ENCODE peak calls at places on chromosomes 3 and 15, in eight cellular contexts. J, A, H, F, D, M, B and T are unnamed samples.

GRCh38 chr3:52998781-52999509 is 46.9 kb downstream of the SFMBT1 start:
- DNase-seq in F (no peak), B (no peak), H (peak), A (peak), D (no peak), J (no peak), M (no peak), T (no peak)

GRCh38 chr3:107928084-107928445 is 162.8 kb downstream of the CD47 start:
- DNase-seq in H (no peak), B (peak), M (no peak), J (peak), F (peak), D (no peak), A (no peak), T (no peak)

GRCh38 chr15:81859737-81860516 is 185.9 kb downstream of the MEX3B start:
- DNase-seq in B (no peak), F (no peak), H (no peak), J (no peak), M (no peak), A (no peak), D (no peak), T (no peak)

GRCh38 chr15:70072479-70072878 is 25.2 kb downstream of the TLE3 start:
- DNase-seq in J (no peak), H (no peak), F (no peak), D (no peak), A (no peak), M (no peak), B (no peak), T (no peak)

GRCh38 chr3:120907659-120908029 is 361 bp upstream of the STXBP5L start:
- DNase-seq in F (peak), M (no peak), J (no peak), B (no peak), H (no peak), D (no peak), A (no peak), T (no peak)

GRCh38 chr3:20060924-20061323 is 20.7 kb downstream of the KAT2B start:
- DNase-seq in F (no peak), H (no peak), B (peak), J (peak), D (no peak), M (no peak), A (no peak), T (no peak)

GRCh38 chr3:3744826-3745225 is 54.4 kb upstream of the LRRN1 start:
- DNase-seq in D (no peak), M (no peak), H (no peak), A (no peak), B (no peak), J (no peak), F (no peak), T (no peak)

GRCh38 chr15:71571641-71572040 is 238.7 kb upstream of the NR2E3 start:
- DNase-seq in J (no peak), M (no peak), F (no peak), B (no peak), D (no peak), A (no peak), H (no peak), T (no peak)

GRCh38 chr3:96813820-96814580 is 394 bp upstream of the EPHA6 start:
- DNase-seq in J (peak), F (peak), B (peak), A (peak), D (peak), M (peak), H (peak), T (no peak)

GRCh38 chr15:96200357-96200972 is 130.0 kb upstream of the NR2F2 start:
- DNase-seq in H (no peak), D (no peak), A (no peak), M (no peak), B (no peak), J (no peak), F (no peak), T (no peak)

GRCh38 chr3:71395927-71396695 is 187.4 kb downstream of the FOXP1 start:
- DNase-seq in J (peak), B (peak), M (peak), F (no peak), A (no peak), D (no peak), H (no peak), T (no peak)

GRCh38 chr15:30859091-30859874 is 44.4 kb upstream of the FAN1 start:
- DNase-seq in H (no peak), B (peak), A (no peak), M (no peak), F (no peak), J (peak), D (peak), T (no peak)

GRCh38 chr3:39644176-39644575 is 165.2 kb upstream of the MYRIP start:
- DNase-seq in H (no peak), A (no peak), F (no peak), D (no peak), M (peak), J (peak), B (peak), T (no peak)

GRCh38 chr3:32947466-32948238 is 3.8 kb upstream of the CCR4 start:
- DNase-seq in B (peak), H (peak), A (peak), D (peak), M (peak), F (peak), J (peak), T (no peak)

GRCh38 chr3:187808466-187809291 is 63.4 kb upstream of the BCL6 start:
- DNase-seq in J (no peak), D (no peak), F (no peak), H (no peak), B (no peak), A (no peak), M (no peak), T (no peak)

GRCh38 chr3:49422379-49423248 is at the start of gene AMT:
- DNase-seq in F (peak), H (peak), A (no peak), B (no peak), M (no peak), J (no peak), D (peak), T (no peak)

GRCh38 chr15:65993226-65993625 is 123.9 kb downstream of the RAB11A start:
- DNase-seq in H (no peak), A (no peak), B (no peak), M (no peak), F (no peak), J (no peak), D (no peak), T (no peak)

GRCh38 chr3:151100076-151100475 is 14.6 kb downstream of the MED12L start:
- DNase-seq in M (no peak), H (no peak), A (no peak), D (no peak), F (no peak), B (no peak), J (no peak), T (no peak)

GRCh38 chr3:192675958-192676649 is 51.2 kb downstream of the FGF12 start:
- DNase-seq in F (no peak), H (no peak), D (no peak), J (no peak), M (no peak), A (no peak), B (no peak), T (no peak)

GRCh38 chr15:74269362-74270035 is 33.4 kb downstream of the CCDC33 start:
- DNase-seq in J (no peak), M (no peak), H (no peak), A (no peak), D (no peak), F (no peak), B (no peak), T (no peak)